ENCODE peak calls at places on chromosomes 2 and 18, in five cellular contexts. One of them, this sample, is unnamed.

GRCh38 chr2:187429989-187430388 is 18.1 kb downstream of the CALCRL start:
- DNase-seq in IMR-90: peak
- DNase-seq in spleen: no peak
- DNase-seq in Peyer's patch: no peak
- DNase-seq in vagina: no peak
- DNase-seq in this sample: no peak

GRCh38 chr2:200862532-200863000 is 1.9 kb downstream of the CLK1 start:
- DNase-seq in IMR-90: peak
- DNase-seq in spleen: no peak
- DNase-seq in Peyer's patch: no peak
- DNase-seq in vagina: no peak
- DNase-seq in this sample: no peak

GRCh38 chr2:127025357-127026062 is 81.4 kb downstream of the BIN1 start:
- DNase-seq in IMR-90: peak
- DNase-seq in spleen: peak
- DNase-seq in Peyer's patch: peak
- DNase-seq in vagina: peak
- DNase-seq in this sample: no peak

GRCh38 chr18:59420244-59420643 is 61.2 kb upstream of the LMAN1 start:
- DNase-seq in IMR-90: no peak
- DNase-seq in spleen: no peak
- DNase-seq in Peyer's patch: no peak
- DNase-seq in vagina: no peak
- DNase-seq in this sample: no peak

GRCh38 chr2:159126653-159127052 is 158.2 kb downstream of the TANC1 start:
- DNase-seq in IMR-90: peak
- DNase-seq in spleen: no peak
- DNase-seq in Peyer's patch: no peak
- DNase-seq in vagina: no peak
- DNase-seq in this sample: no peak

GRCh38 chr2:214019973-214020345 is 390.9 kb upstream of the VWC2L start:
- DNase-seq in IMR-90: no peak
- DNase-seq in spleen: no peak
- DNase-seq in Peyer's patch: no peak
- DNase-seq in vagina: no peak
- DNase-seq in this sample: no peak

GRCh38 chr2:32129086-32129485 is 36.6 kb upstream of the SLC30A6 start:
- DNase-seq in IMR-90: no peak
- DNase-seq in spleen: no peak
- DNase-seq in Peyer's patch: no peak
- DNase-seq in vagina: no peak
- DNase-seq in this sample: no peak

GRCh38 chr2:146997945-146998344 is 846.9 kb upstream of the ACVR2A start:
- DNase-seq in IMR-90: no peak
- DNase-seq in spleen: no peak
- DNase-seq in Peyer's patch: no peak
- DNase-seq in vagina: no peak
- DNase-seq in this sample: no peak

GRCh38 chr2:167637726-167638125 is 609.7 kb downstream of the STK39 start:
- DNase-seq in IMR-90: no peak
- DNase-seq in spleen: no peak
- DNase-seq in Peyer's patch: no peak
- DNase-seq in vagina: no peak
- DNase-seq in this sample: no peak

GRCh38 chr2:189142893-189143759 is 36.4 kb downstream of the COL5A2 start:
- DNase-seq in IMR-90: peak
- DNase-seq in spleen: no peak
- DNase-seq in Peyer's patch: no peak
- DNase-seq in vagina: no peak
- DNase-seq in this sample: no peak

GRCh38 chr2:138922973-138923563 is 142.9 kb upstream of the NXPH2 start:
- DNase-seq in IMR-90: no peak
- DNase-seq in spleen: no peak
- DNase-seq in Peyer's patch: no peak
- DNase-seq in vagina: no peak
- DNase-seq in this sample: no peak

GRCh38 chr2:231928481-231928880 is 2.3 kb upstream of the NPPC start:
- DNase-seq in IMR-90: no peak
- DNase-seq in spleen: peak
- DNase-seq in Peyer's patch: no peak
- DNase-seq in vagina: no peak
- DNase-seq in this sample: no peak

GRCh38 chr18:903703-904102 is 968 bp upstream of the ADCYAP1 start:
- DNase-seq in IMR-90: peak
- DNase-seq in spleen: no peak
- DNase-seq in Peyer's patch: no peak
- DNase-seq in vagina: no peak
- DNase-seq in this sample: no peak

GRCh38 chr2:193187816-193188215 is 993.1 kb upstream of the TMEFF2 start:
- DNase-seq in IMR-90: no peak
- DNase-seq in spleen: no peak
- DNase-seq in Peyer's patch: no peak
- DNase-seq in vagina: no peak
- DNase-seq in this sample: no peak

GRCh38 chr18:10312316-10313015 is 142.0 kb upstream of the APCDD1 start:
- DNase-seq in IMR-90: no peak
- DNase-seq in spleen: no peak
- DNase-seq in Peyer's patch: no peak
- DNase-seq in vagina: no peak
- DNase-seq in this sample: no peak

GRCh38 chr2:72762276-72762675 is 63.6 kb downstream of the EXOC6B start:
- DNase-seq in IMR-90: no peak
- DNase-seq in spleen: no peak
- DNase-seq in Peyer's patch: no peak
- DNase-seq in vagina: no peak
- DNase-seq in this sample: no peak

GRCh38 chr18:73245345-73245744 is 377.6 kb upstream of the NETO1 start:
- DNase-seq in IMR-90: no peak
- DNase-seq in spleen: no peak
- DNase-seq in Peyer's patch: no peak
- DNase-seq in vagina: no peak
- DNase-seq in this sample: no peak

GRCh38 chr2:230408244-230408842 is 7.7 kb upstream of the SP100 start:
- DNase-seq in IMR-90: peak
- DNase-seq in spleen: no peak
- DNase-seq in Peyer's patch: no peak
- DNase-seq in vagina: no peak
- DNase-seq in this sample: no peak

GRCh38 chr2:195658541-195658890 is 1.5 kb downstream of the SLC39A10 start:
- DNase-seq in IMR-90: peak
- DNase-seq in spleen: no peak
- DNase-seq in Peyer's patch: no peak
- DNase-seq in vagina: no peak
- DNase-seq in this sample: no peak

GRCh38 chr2:229422005-229422404 is 150.9 kb upstream of the PID1 start:
- DNase-seq in IMR-90: no peak
- DNase-seq in spleen: no peak
- DNase-seq in Peyer's patch: no peak
- DNase-seq in vagina: no peak
- DNase-seq in this sample: no peak

GRCh38 chr2:212489719-212490346 is 48.8 kb downstream of the ERBB4 start:
- DNase-seq in IMR-90: no peak
- DNase-seq in spleen: no peak
- DNase-seq in Peyer's patch: no peak
- DNase-seq in vagina: no peak
- DNase-seq in this sample: no peak

GRCh38 chr2:37870829-37871228 is 54.3 kb upstream of the RMDN2 start:
- DNase-seq in IMR-90: peak
- DNase-seq in spleen: no peak
- DNase-seq in Peyer's patch: no peak
- DNase-seq in vagina: no peak
- DNase-seq in this sample: no peak

GRCh38 chr2:127014630-127015029 is 92.3 kb downstream of the BIN1 start:
- DNase-seq in IMR-90: peak
- DNase-seq in spleen: no peak
- DNase-seq in Peyer's patch: no peak
- DNase-seq in vagina: no peak
- DNase-seq in this sample: no peak

GRCh38 chr18:74273394-74273793 is 18.4 kb downstream of the CYB5A start:
- DNase-seq in IMR-90: no peak
- DNase-seq in spleen: no peak
- DNase-seq in Peyer's patch: no peak
- DNase-seq in vagina: no peak
- DNase-seq in this sample: no peak

GRCh38 chr2:102703305-102703704 is 58.5 kb upstream of the TMEM182 start:
- DNase-seq in IMR-90: no peak
- DNase-seq in spleen: no peak
- DNase-seq in Peyer's patch: no peak
- DNase-seq in vagina: no peak
- DNase-seq in this sample: no peak

GRCh38 chr18:27130029-27130428 is 55.1 kb downstream of the CHST9 start:
- DNase-seq in IMR-90: no peak
- DNase-seq in spleen: no peak
- DNase-seq in Peyer's patch: no peak
- DNase-seq in vagina: no peak
- DNase-seq in this sample: no peak

GRCh38 chr2:148058641-148059040 is 37.8 kb downstream of the MBD5 start:
- DNase-seq in IMR-90: peak
- DNase-seq in spleen: no peak
- DNase-seq in Peyer's patch: no peak
- DNase-seq in vagina: no peak
- DNase-seq in this sample: no peak

GRCh38 chr2:1515986-1516797 is 102.9 kb downstream of the TPO start:
- DNase-seq in IMR-90: no peak
- DNase-seq in spleen: peak
- DNase-seq in Peyer's patch: no peak
- DNase-seq in vagina: no peak
- DNase-seq in this sample: no peak

GRCh38 chr2:219452361-219453317 is 18.0 kb downstream of the SPEG start:
- DNase-seq in IMR-90: peak
- DNase-seq in spleen: no peak
- DNase-seq in Peyer's patch: no peak
- DNase-seq in vagina: no peak
- DNase-seq in this sample: no peak

GRCh38 chr2:174573621-174574081 is 24.0 kb downstream of the WIPF1 start:
- DNase-seq in IMR-90: no peak
- DNase-seq in spleen: peak
- DNase-seq in Peyer's patch: no peak
- DNase-seq in vagina: no peak
- DNase-seq in this sample: no peak

GRCh38 chr2:69436594-69436936 is 670 bp downstream of the NFU1 start:
- DNase-seq in IMR-90: no peak
- DNase-seq in spleen: no peak
- DNase-seq in Peyer's patch: no peak
- DNase-seq in vagina: no peak
- DNase-seq in this sample: no peak

GRCh38 chr2:195489101-195489500 is 167.9 kb upstream of the SLC39A10 start:
- DNase-seq in IMR-90: peak
- DNase-seq in spleen: no peak
- DNase-seq in Peyer's patch: no peak
- DNase-seq in vagina: no peak
- DNase-seq in this sample: no peak

GRCh38 chr18:33839452-33840225 is 261.6 kb downstream of the ASXL3 start:
- DNase-seq in IMR-90: peak
- DNase-seq in spleen: no peak
- DNase-seq in Peyer's patch: no peak
- DNase-seq in vagina: no peak
- DNase-seq in this sample: no peak

GRCh38 chr2:74063486-74063885 is 78.8 kb downstream of the TET3 start:
- DNase-seq in IMR-90: peak
- DNase-seq in spleen: no peak
- DNase-seq in Peyer's patch: no peak
- DNase-seq in vagina: no peak
- DNase-seq in this sample: no peak

GRCh38 chr2:239401450-239402227 is 819 bp upstream of the HDAC4 start:
- DNase-seq in IMR-90: peak
- DNase-seq in spleen: peak
- DNase-seq in Peyer's patch: peak
- DNase-seq in vagina: no peak
- DNase-seq in this sample: peak
- TF ChIP-seq CTCF in IMR-90: no peak
- TF ChIP-seq CTCF in spleen: no peak
- TF ChIP-seq CTCF in Peyer's patch: no peak
- TF ChIP-seq CTCF in vagina: no peak
- TF ChIP-seq CTCF in this sample: no peak

GRCh38 chr2:21165350-21165749 is 41.6 kb downstream of the TDRD15 start:
- DNase-seq in IMR-90: peak
- DNase-seq in spleen: no peak
- DNase-seq in Peyer's patch: no peak
- DNase-seq in vagina: no peak
- DNase-seq in this sample: no peak
- TF ChIP-seq POLR2A in IMR-90: no peak
- TF ChIP-seq POLR2A in spleen: no peak
- TF ChIP-seq POLR2A in Peyer's patch: no peak
- TF ChIP-seq POLR2A in vagina: no peak
- TF ChIP-seq POLR2A in this sample: no peak

DNA sequence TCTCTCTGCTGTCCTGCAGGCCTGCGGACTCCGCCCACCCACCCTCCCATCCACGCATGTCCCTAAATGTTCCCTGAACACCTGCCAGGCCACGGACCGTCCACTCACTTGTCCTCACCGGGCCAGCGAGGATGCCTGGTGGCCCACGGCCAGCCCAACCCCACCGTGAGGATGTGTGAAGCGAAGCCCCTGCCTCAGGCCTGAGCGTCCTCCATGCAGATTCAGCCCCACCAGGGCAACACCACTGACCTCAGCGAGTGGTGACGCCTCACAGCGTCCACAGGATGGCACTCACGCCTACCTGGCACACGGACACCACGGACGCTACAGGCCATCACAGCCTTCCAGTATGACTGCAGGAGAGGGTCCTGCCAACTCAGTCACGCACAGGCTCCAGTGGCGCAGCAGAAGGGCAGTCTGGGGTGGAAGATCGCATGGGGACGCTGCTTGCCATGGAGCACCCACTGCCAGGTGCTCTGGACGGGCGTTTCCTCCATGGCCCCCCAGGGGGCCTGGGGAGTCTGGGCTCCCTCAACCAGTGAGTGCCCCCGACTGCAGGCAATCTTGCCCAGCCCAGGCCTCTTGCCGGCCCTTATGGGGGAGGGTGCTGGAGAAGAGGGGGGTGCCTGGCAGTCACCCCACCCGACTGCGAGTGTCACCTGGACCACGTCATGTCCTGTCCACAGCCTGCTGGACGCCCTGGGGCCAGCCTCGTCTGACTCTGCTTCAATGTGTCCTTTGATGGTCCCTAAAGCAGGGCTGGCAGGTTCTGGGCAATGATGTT is 25.4 kb downstream of the HDAC4 start:
- DNase-seq in IMR-90: no peak
- DNase-seq in spleen: peak
- DNase-seq in Peyer's patch: no peak
- DNase-seq in vagina: no peak
- DNase-seq in this sample: no peak
- TF ChIP-seq CTCF in IMR-90: no peak
- TF ChIP-seq CTCF in spleen: no peak
- TF ChIP-seq CTCF in Peyer's patch: no peak
- TF ChIP-seq CTCF in vagina: no peak
- TF ChIP-seq CTCF in this sample: no peak

GRCh38 chr2:113240150-113240914 is 38.4 kb downstream of the PAX8 start:
- DNase-seq in IMR-90: peak
- DNase-seq in spleen: peak
- DNase-seq in Peyer's patch: peak
- DNase-seq in vagina: no peak
- DNase-seq in this sample: peak
- TF ChIP-seq POLR2A in IMR-90: no peak
- TF ChIP-seq POLR2A in spleen: no peak
- TF ChIP-seq POLR2A in Peyer's patch: peak
- TF ChIP-seq POLR2A in vagina: no peak
- TF ChIP-seq POLR2A in this sample: no peak